ENCODE peak calls at places on chromosomes 6 and 20, in eight cellular contexts. H, L, Z, S, K, B, X and D are unnamed samples. For H3K27me3, the result is how much of the 10 kb centered on the place peaks cover.

GRCh38 chr6:88119769-88120168 is 46.4 kb downstream of the CNR1 start:
- DNase-seq in H (no peak), L (no peak), Z (no peak), S (no peak), K (no peak), B (no peak), X (no peak), D (no peak)

GRCh38 chr6:16851758-16852157 is 90.5 kb upstream of the ATXN1 start:
- DNase-seq in H (no peak), L (no peak), Z (no peak), S (no peak), K (no peak), B (no peak), X (no peak), D (no peak)

GRCh38 chr6:111306104-111306888 is 176.7 kb downstream of the REV3L start:
- DNase-seq in H (no peak), L (no peak), Z (no peak), S (no peak), K (no peak), B (no peak), X (no peak), D (no peak)

GRCh38 chr6:149439626-149440025 is 39.6 kb downstream of the SUMO4 start:
- DNase-seq in H (no peak), L (no peak), Z (no peak), S (no peak), K (no peak), B (no peak), X (no peak), D (no peak)

GRCh38 chr6:44672838-44673237 is 285.3 kb downstream of the CDC5L start:
- DNase-seq in H (no peak), L (no peak), Z (no peak), S (no peak), K (no peak), B (no peak), X (no peak), D (no peak)

GRCh38 chr20:8443464-8444072 is 311.5 kb downstream of the PLCB1 start:
- DNase-seq in H (no peak), L (no peak), Z (no peak), S (no peak), K (no peak), B (no peak), X (no peak), D (no peak)

GRCh38 chr6:38503032-38503784 is 136.5 kb downstream of the BTBD9 start:
- DNase-seq in H (no peak), L (no peak), Z (no peak), S (no peak), K (no peak), B (no peak), X (no peak), D (no peak)

GRCh38 chr6:48272518-48272917 is 161.5 kb upstream of the PTCHD4 start:
- DNase-seq in H (no peak), L (no peak), Z (no peak), S (no peak), K (no peak), B (no peak), X (no peak), D (no peak)

GRCh38 chr20:24764027-24764797 is 184.9 kb upstream of the CST7 start:
- DNase-seq in H (no peak), L (no peak), Z (no peak), S (no peak), K (no peak), B (no peak), X (peak), D (no peak)

GRCh38 chr20:52190437-52191131 is 995 bp downstream of the ZFP64 start:
- DNase-seq in H (no peak), L (no peak), Z (peak), S (peak), K (no peak), B (no peak), X (no peak), D (no peak)

GRCh38 chr20:60253471-60253870 is 295.2 kb downstream of the CDH26 start:
- DNase-seq in H (no peak), L (no peak), Z (no peak), S (no peak), K (no peak), B (no peak), X (no peak), D (no peak)

GRCh38 chr6:162964703-162965140 is 236.9 kb downstream of the PACRG start:
- DNase-seq in H (peak), L (no peak), Z (no peak), S (no peak), K (peak), B (peak), X (no peak), D (peak)

GRCh38 chr6:148251891-148252290 is 90.7 kb upstream of the SASH1 start:
- DNase-seq in H (no peak), L (no peak), Z (no peak), S (no peak), K (no peak), B (no peak), X (no peak), D (no peak)

GRCh38 chr6:150752409-150752808 is 113.1 kb upstream of the MTHFD1L start:
- DNase-seq in H (no peak), L (no peak), Z (no peak), S (no peak), K (no peak), B (no peak), X (no peak), D (no peak)

GRCh38 chr6:168939771-168940170 is 313.9 kb downstream of the THBS2 start:
- DNase-seq in H (no peak), L (no peak), Z (no peak), S (no peak), K (no peak), B (no peak), X (no peak), D (no peak)

GRCh38 chr6:117276778-117277177 is 11.4 kb downstream of the VGLL2 start:
- DNase-seq in H (no peak), L (no peak), Z (no peak), S (no peak), K (no peak), B (no peak), X (no peak), D (no peak)

GRCh38 chr6:109349419-109349987 is 32.8 kb downstream of the CD164 start:
- DNase-seq in H (no peak), L (no peak), Z (peak), S (no peak), K (peak), B (peak), X (no peak), D (peak)

GRCh38 chr6:79538481-79538971 is 1.3 kb upstream of the LCA5 start:
- DNase-seq in H (no peak), L (no peak), Z (no peak), S (no peak), K (no peak), B (no peak), X (no peak), D (no peak)

GRCh38 chr6:41892921-41893564 is 2.1 kb downstream of the USP49 start:
- DNase-seq in H (no peak), L (no peak), Z (no peak), S (no peak), K (no peak), B (no peak), X (no peak), D (no peak)

GRCh38 chr6:21666200-21666671 is 72.7 kb downstream of the SOX4 start:
- DNase-seq in H (no peak), L (no peak), Z (peak), S (no peak), K (no peak), B (no peak), X (no peak), D (no peak)

GRCh38 chr6:7747016-7747415 is 21.1 kb downstream of the BMP6 start:
- DNase-seq in H (no peak), L (no peak), Z (no peak), S (no peak), K (no peak), B (no peak), X (no peak), D (no peak)

GRCh38 chr20:61759286-61760065 is 306.2 kb downstream of the TAF4 start:
- DNase-seq in H (no peak), L (peak), Z (no peak), S (no peak), K (no peak), B (no peak), X (peak), D (no peak)

GRCh38 chr6:117483645-117484016 is 1.2 kb downstream of the DCBLD1 start:
- DNase-seq in H (no peak), L (no peak), Z (no peak), S (no peak), K (no peak), B (no peak), X (no peak), D (no peak)

GRCh38 chr6:150710236-150710635 is 110.6 kb downstream of the PLEKHG1 start:
- DNase-seq in H (no peak), L (no peak), Z (no peak), S (no peak), K (no peak), B (no peak), X (no peak), D (no peak)

GRCh38 chr6:157867155-157867559 is 44.1 kb downstream of the SNX9 start:
- DNase-seq in H (no peak), L (no peak), Z (no peak), S (peak), K (no peak), B (no peak), X (no peak), D (no peak)

GRCh38 chr6:127879685-127880084 is 21.2 kb downstream of the THEMIS start:
- DNase-seq in H (peak), L (no peak), Z (no peak), S (peak), K (no peak), B (no peak), X (peak), D (no peak)

GRCh38 chr6:105892577-105893262 is 193.4 kb upstream of the PRDM1 start:
- DNase-seq in H (no peak), L (no peak), Z (peak), S (no peak), K (no peak), B (no peak), X (no peak), D (no peak)

GRCh38 chr6:26292709-26293108 is 72.3 kb upstream of the BTN3A2 start:
- DNase-seq in H (no peak), L (no peak), Z (no peak), S (no peak), K (no peak), B (no peak), X (no peak), D (no peak)

GRCh38 chr6:30500421-30501069 is 11.2 kb downstream of the HLA-E start:
- DNase-seq in H (no peak), L (no peak), Z (no peak), S (no peak), K (no peak), B (no peak), X (no peak), D (no peak)

GRCh38 chr6:34484899-34485298 is 19.0 kb downstream of the PACSIN1 start:
- DNase-seq in H (no peak), L (peak), Z (no peak), S (peak), K (no peak), B (no peak), X (no peak), D (peak)

GRCh38 chr20:50470249-50470858 is 39.8 kb upstream of the PTPN1 start:
- DNase-seq in H (no peak), L (no peak), Z (no peak), S (no peak), K (no peak), B (no peak), X (no peak), D (no peak)

GRCh38 chr6:160274846-160275510 is 16.4 kb upstream of the SLC22A2 start:
- DNase-seq in H (no peak), L (no peak), Z (no peak), S (no peak), K (no peak), B (no peak), X (no peak), D (no peak)

GRCh38 chr20:45343445-45343866 is 4.8 kb downstream of the SDC4 start:
- DNase-seq in H (no peak), L (no peak), Z (peak), S (no peak), K (no peak), B (no peak), X (no peak), D (no peak)

GRCh38 chr6:131532476-131533108 is 40.4 kb upstream of the ARG1 start:
- DNase-seq in H (no peak), L (no peak), Z (no peak), S (peak), K (no peak), B (no peak), X (no peak), D (no peak)

GRCh38 chr6:149098700-149099276 is 218.7 kb upstream of the TAB2 start:
- DNase-seq in H (no peak), L (no peak), Z (no peak), S (no peak), K (no peak), B (no peak), X (no peak), D (no peak)

GRCh38 chr6:110874880-110875547 is 429 bp downstream of the AMD1 start:
- DNase-seq in H (peak), L (peak), Z (peak), S (peak), K (no peak), B (peak), X (no peak), D (no peak)

GRCh38 chr6:109977791-109978173 is 329 bp upstream of the GPR6 start:
- DNase-seq in H (no peak), L (no peak), Z (no peak), S (no peak), K (no peak), B (no peak), X (no peak), D (no peak)

DNA sequence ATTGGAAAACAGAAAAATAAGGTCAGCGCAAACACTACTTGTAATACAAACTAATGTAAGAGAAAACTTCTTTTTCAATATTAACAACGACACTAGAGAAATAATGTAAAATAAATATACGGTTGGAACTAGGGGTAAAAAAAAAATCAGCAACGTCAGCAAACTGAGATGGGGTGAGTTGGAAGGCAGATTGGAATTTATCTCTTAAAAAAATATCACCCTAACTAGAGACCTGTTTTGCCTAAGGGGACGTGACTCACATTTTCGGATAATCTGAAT is 722 bp upstream of the UTRN start:
- DNase-seq in H (no peak), L (no peak), Z (no peak), S (no peak), K (no peak), B (no peak), X (no peak), D (no peak)
- H3K4me3 ChIP-seq in H (peak), L (peak), Z (peak), S (peak), K (peak), B (peak), X (peak), D (peak)

DNA sequence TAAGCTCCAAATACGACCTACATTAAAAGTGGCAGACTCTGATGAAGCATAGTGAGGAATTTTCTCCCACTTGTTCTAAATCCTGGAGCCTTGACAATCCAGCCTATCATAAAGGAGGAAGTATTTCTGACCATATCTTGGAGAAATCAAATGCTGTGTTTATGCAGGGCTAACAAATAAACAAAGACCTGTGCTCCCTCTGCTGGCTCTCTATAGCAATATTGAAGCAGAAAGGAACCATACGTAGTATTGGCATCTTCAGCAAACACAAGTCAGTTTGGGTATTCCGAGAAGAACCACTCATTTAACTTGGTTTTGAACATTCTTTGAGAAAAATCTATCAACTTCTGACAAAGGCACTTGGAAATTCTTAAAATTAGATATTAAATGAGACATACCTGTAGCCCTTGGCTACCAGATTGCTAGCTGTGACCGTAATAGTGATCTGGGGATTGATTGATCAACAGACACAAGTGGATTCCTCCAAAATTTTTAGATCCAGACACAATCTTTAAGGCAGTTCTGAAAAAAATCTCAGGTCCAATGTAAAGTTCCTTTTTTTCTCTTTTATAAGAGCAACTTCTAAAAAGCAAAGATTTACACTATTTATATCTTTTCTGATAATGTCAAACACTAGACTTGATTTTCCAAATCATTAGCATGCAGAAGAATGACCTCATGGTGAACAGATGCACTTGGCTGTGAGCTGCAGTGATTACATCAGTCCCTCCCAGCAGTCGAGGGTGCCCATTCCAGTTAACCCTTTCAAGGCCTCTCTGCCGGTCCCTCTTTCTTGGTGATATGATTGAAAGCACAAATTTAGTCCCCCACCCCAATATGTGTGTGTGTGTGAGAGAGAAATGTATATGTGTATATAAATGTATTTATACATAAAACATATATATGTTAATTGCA is 40.2 kb downstream of the INSM1 start:
- DNase-seq in H (no peak), L (no peak), Z (no peak), S (no peak), K (no peak), B (no peak), X (no peak), D (no peak)
- TF ChIP-seq CTCF in H (peak), L (no peak), Z (no peak), S (no peak), K (peak), B (peak), X (no peak), D (no peak)

GRCh38 chr6:90891338-90891715 is 304.5 kb upstream of the MAP3K7 start:
- DNase-seq in H (no peak), L (no peak), Z (no peak), S (no peak), K (no peak), B (no peak), X (no peak), D (no peak)

GRCh38 chr6:90892271-90892670 is 305.4 kb upstream of the MAP3K7 start:
- DNase-seq in H (no peak), L (no peak), Z (no peak), S (no peak), K (no peak), B (no peak), X (no peak), D (no peak)

GRCh38 chr6:90885611-90886056 is 298.8 kb upstream of the MAP3K7 start:
- DNase-seq in H (no peak), L (no peak), Z (no peak), S (no peak), K (no peak), B (no peak), X (no peak), D (no peak)

GRCh38 chr6:90890681-90891337 is 303.9 kb upstream of the MAP3K7 start:
- DNase-seq in H (no peak), L (no peak), Z (no peak), S (no peak), K (no peak), B (no peak), X (no peak), D (no peak)

DNA sequence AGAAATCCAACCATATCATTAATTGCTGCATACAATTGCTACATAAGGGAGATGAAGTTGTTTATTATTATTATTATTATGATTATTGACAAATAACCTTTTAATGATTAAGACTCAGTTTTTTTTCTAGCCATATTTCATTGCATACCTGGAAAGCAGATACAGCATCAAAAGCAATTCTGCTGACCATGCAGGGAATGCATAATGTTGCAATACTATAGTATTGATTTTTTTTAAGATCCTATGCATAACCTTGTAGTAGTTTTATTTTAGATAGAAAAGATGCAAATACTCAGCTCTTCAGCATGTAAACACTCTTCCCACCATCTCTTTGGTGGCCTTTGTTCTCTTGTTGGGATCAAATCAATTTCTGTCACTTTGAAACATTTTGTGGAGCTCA is 300.9 kb upstream of the MAP3K7 start:
- DNase-seq in H (no peak), L (no peak), Z (no peak), S (no peak), K (no peak), B (no peak), X (no peak), D (no peak)
- H3K27me3 ChIP-seq in H (under half), L (under half), Z (under half), S (under half), K (under half), B (under half), X (under half), D (under half)

DNA sequence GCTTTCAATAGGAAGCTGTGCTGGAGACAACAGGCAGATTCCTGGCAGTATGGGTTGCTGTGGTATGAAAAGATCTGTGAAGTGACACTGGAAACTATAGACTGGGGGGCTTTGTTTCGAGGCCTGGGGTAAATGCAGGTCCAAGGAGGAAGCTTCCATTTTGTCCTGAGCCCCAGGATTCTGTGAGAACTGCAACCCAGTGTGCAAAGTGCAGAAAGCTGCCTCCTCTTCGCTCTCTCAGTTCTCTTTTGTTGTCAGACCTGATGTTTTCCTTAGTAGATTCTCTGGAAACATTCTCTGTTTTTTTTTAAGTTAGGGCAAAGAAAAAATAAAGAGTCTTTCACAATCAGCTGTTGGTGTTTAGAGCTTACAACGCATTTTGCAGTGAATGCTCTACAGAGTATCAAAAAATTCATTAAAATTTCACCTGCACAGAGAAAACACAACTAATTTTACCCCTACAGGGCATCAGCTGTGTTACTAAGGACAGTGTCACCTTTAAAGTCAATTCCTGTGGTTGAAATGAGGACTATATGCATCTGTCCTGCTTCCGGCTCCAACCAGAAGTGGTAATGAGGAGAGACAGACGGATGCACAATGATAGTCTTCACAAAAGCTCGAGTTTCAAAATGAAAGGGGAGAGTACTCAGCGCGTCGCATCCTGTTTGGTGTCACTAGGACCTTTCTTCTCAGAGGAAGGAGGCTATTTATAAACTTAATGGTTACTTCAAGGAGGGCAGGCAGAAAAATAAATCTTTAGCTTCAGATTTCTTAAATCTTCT is 86.7 kb downstream of the LYRM4 start:
- DNase-seq in H (no peak), L (no peak), Z (no peak), S (peak), K (no peak), B (no peak), X (no peak), D (no peak)
- H3K4me3 ChIP-seq in H (no peak), L (peak), Z (no peak), S (peak), K (no peak), B (no peak), X (no peak), D (no peak)